ENCODE peak calls at places on chromosomes 3 and 15, in seven cellular contexts. One of them, this sample, is unnamed.

GRCh38 chr3:193909387-193909786 is 226.6 kb upstream of the HES1 start:
- DNase-seq in mesenchymal stem cell: no peak
- DNase-seq in H1: no peak
- DNase-seq in mesendoderm: no peak
- DNase-seq in H9: no peak
- DNase-seq in neuronal stem cell: no peak
- DNase-seq in IMR-90: no peak
- DNase-seq in this sample: no peak

GRCh38 chr3:171001957-171002694 is 24.4 kb downstream of the SLC2A2 start:
- DNase-seq in mesendoderm: no peak
- DNase-seq in mesenchymal stem cell: peak
- DNase-seq in IMR-90: peak
- DNase-seq in H9: no peak
- DNase-seq in neuronal stem cell: no peak
- DNase-seq in H1: no peak
- DNase-seq in this sample: no peak

GRCh38 chr15:43100971-43101370 is 4.9 kb downstream of the UBR1 start:
- DNase-seq in H1: no peak
- DNase-seq in mesenchymal stem cell: no peak
- DNase-seq in neuronal stem cell: no peak
- DNase-seq in mesendoderm: no peak
- DNase-seq in H9: no peak
- DNase-seq in IMR-90: no peak
- DNase-seq in this sample: no peak

GRCh38 chr3:43214616-43215015 is 71.7 kb upstream of the SNRK start:
- DNase-seq in H9: no peak
- DNase-seq in mesenchymal stem cell: peak
- DNase-seq in H1: no peak
- DNase-seq in neuronal stem cell: no peak
- DNase-seq in IMR-90: no peak
- DNase-seq in mesendoderm: no peak
- DNase-seq in this sample: peak

GRCh38 chr3:124260206-124260915 is 268.4 kb upstream of the ROPN1 start:
- DNase-seq in H1: no peak
- DNase-seq in H9: no peak
- DNase-seq in neuronal stem cell: no peak
- DNase-seq in mesenchymal stem cell: peak
- DNase-seq in mesendoderm: peak
- DNase-seq in IMR-90: peak
- DNase-seq in this sample: peak

GRCh38 chr3:97720417-97720816 is 44.1 kb upstream of the ARL6 start:
- DNase-seq in IMR-90: no peak
- DNase-seq in H1: no peak
- DNase-seq in neuronal stem cell: no peak
- DNase-seq in mesendoderm: no peak
- DNase-seq in H9: no peak
- DNase-seq in mesenchymal stem cell: no peak
- DNase-seq in this sample: no peak

GRCh38 chr3:50388021-50388719 is 28.8 kb upstream of the TMEM115 start:
- DNase-seq in H9: peak
- DNase-seq in IMR-90: no peak
- DNase-seq in neuronal stem cell: no peak
- DNase-seq in mesenchymal stem cell: peak
- DNase-seq in mesendoderm: peak
- DNase-seq in H1: no peak
- DNase-seq in this sample: no peak

GRCh38 chr3:178658694-178659315 is 122.6 kb downstream of the KCNMB2 start:
- DNase-seq in IMR-90: no peak
- DNase-seq in mesendoderm: peak
- DNase-seq in mesenchymal stem cell: no peak
- DNase-seq in H1: no peak
- DNase-seq in H9: no peak
- DNase-seq in neuronal stem cell: no peak
- DNase-seq in this sample: peak

DNA sequence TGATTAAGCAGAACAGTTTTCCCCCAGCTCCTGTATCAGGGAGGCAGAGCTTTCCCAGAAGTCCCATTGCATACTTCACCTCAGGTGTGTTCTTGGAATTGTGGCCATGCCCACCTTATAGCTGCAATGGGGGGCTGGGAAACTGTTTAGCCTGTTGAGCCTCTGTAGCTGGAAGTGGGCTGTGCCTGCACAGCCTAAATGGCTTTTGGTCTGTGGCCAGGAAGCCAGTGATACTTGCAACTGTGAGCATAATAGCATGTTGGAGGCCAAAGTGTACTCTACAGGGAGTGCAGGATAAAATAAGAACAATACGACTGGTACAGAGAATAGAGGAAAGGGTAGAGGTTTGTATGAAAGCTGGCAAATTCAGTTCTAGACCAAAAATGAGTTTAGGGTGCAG is 248.5 kb downstream of the PTPRG start:
- DNase-seq in neuronal stem cell: no peak
- DNase-seq in H9: no peak
- DNase-seq in mesenchymal stem cell: no peak
- DNase-seq in mesendoderm: no peak
- DNase-seq in IMR-90: no peak
- DNase-seq in H1: no peak
- DNase-seq in this sample: no peak
- H3K18ac ChIP-seq in neuronal stem cell: no peak
- H3K18ac ChIP-seq in H9: no peak
- H3K18ac ChIP-seq in mesenchymal stem cell: no peak
- H3K18ac ChIP-seq in mesendoderm: no peak
- H3K18ac ChIP-seq in IMR-90: no peak
- H3K18ac ChIP-seq in H1: no peak
- H3K18ac ChIP-seq in this sample: no peak

GRCh38 chr15:85607141-85607806 is 187.5 kb downstream of the KLHL25 start:
- DNase-seq in H1: no peak
- DNase-seq in mesendoderm: no peak
- DNase-seq in H9: no peak
- DNase-seq in IMR-90: peak
- DNase-seq in mesenchymal stem cell: peak
- DNase-seq in neuronal stem cell: no peak
- DNase-seq in this sample: no peak

GRCh38 chr15:85609492-85609891 is 185.2 kb downstream of the KLHL25 start:
- DNase-seq in mesenchymal stem cell: no peak
- DNase-seq in IMR-90: no peak
- DNase-seq in H1: no peak
- DNase-seq in neuronal stem cell: no peak
- DNase-seq in mesendoderm: no peak
- DNase-seq in H9: no peak
- DNase-seq in this sample: peak

GRCh38 chr15:85611361-85611760 is 183.4 kb downstream of the KLHL25 start:
- DNase-seq in H1: no peak
- DNase-seq in mesenchymal stem cell: no peak
- DNase-seq in neuronal stem cell: no peak
- DNase-seq in mesendoderm: no peak
- DNase-seq in IMR-90: no peak
- DNase-seq in H9: no peak
- DNase-seq in this sample: no peak

GRCh38 chr15:85606721-85607120 is 188.0 kb downstream of the KLHL25 start:
- DNase-seq in mesendoderm: no peak
- DNase-seq in H1: no peak
- DNase-seq in IMR-90: no peak
- DNase-seq in neuronal stem cell: no peak
- DNase-seq in mesenchymal stem cell: no peak
- DNase-seq in H9: no peak
- DNase-seq in this sample: no peak

GRCh38 chr15:85607842-85608241 is 186.9 kb downstream of the KLHL25 start:
- DNase-seq in neuronal stem cell: no peak
- DNase-seq in H9: no peak
- DNase-seq in IMR-90: peak
- DNase-seq in mesendoderm: no peak
- DNase-seq in H1: no peak
- DNase-seq in mesenchymal stem cell: peak
- DNase-seq in this sample: peak
- H3K27ac ChIP-seq in neuronal stem cell: no peak
- H3K27ac ChIP-seq in H9: no peak
- H3K27ac ChIP-seq in IMR-90: no peak
- H3K27ac ChIP-seq in mesendoderm: no peak
- H3K27ac ChIP-seq in H1: no peak
- H3K27ac ChIP-seq in mesenchymal stem cell: peak
- H3K27ac ChIP-seq in this sample: no peak

GRCh38 chr15:54345827-54346226 is 367.6 kb downstream of the UNC13C start:
- DNase-seq in H1: no peak
- DNase-seq in neuronal stem cell: no peak
- DNase-seq in IMR-90: no peak
- DNase-seq in mesenchymal stem cell: no peak
- DNase-seq in mesendoderm: no peak
- DNase-seq in H9: no peak
- DNase-seq in this sample: no peak

GRCh38 chr15:54347082-54347827 is 369.0 kb downstream of the UNC13C start:
- DNase-seq in mesendoderm: no peak
- DNase-seq in neuronal stem cell: no peak
- DNase-seq in IMR-90: no peak
- DNase-seq in H1: no peak
- DNase-seq in H9: no peak
- DNase-seq in mesenchymal stem cell: no peak
- DNase-seq in this sample: no peak

GRCh38 chr15:54345301-54345700 is 367.1 kb downstream of the UNC13C start:
- DNase-seq in neuronal stem cell: no peak
- DNase-seq in H1: no peak
- DNase-seq in H9: no peak
- DNase-seq in IMR-90: no peak
- DNase-seq in mesendoderm: no peak
- DNase-seq in mesenchymal stem cell: no peak
- DNase-seq in this sample: no peak
- H3K18ac ChIP-seq in neuronal stem cell: no peak
- H3K18ac ChIP-seq in H1: no peak
- H3K18ac ChIP-seq in H9: no peak
- H3K18ac ChIP-seq in IMR-90: no peak
- H3K18ac ChIP-seq in mesendoderm: no peak
- H3K18ac ChIP-seq in mesenchymal stem cell: no peak
- H3K18ac ChIP-seq in this sample: no peak

GRCh38 chr3:56724580-56725142 is 41.6 kb upstream of the TASOR start:
- DNase-seq in mesendoderm: no peak
- DNase-seq in H9: no peak
- DNase-seq in neuronal stem cell: no peak
- DNase-seq in IMR-90: no peak
- DNase-seq in H1: no peak
- DNase-seq in mesenchymal stem cell: no peak
- DNase-seq in this sample: no peak
- H3K27ac ChIP-seq in mesendoderm: no peak
- H3K27ac ChIP-seq in H9: no peak
- H3K27ac ChIP-seq in neuronal stem cell: no peak
- H3K27ac ChIP-seq in IMR-90: no peak
- H3K27ac ChIP-seq in H1: no peak
- H3K27ac ChIP-seq in mesenchymal stem cell: no peak
- H3K27ac ChIP-seq in this sample: no peak

GRCh38 chr3:182693723-182694122 is 99.6 kb upstream of the ATP11B start:
- DNase-seq in mesendoderm: no peak
- DNase-seq in mesenchymal stem cell: no peak
- DNase-seq in H1: no peak
- DNase-seq in neuronal stem cell: no peak
- DNase-seq in IMR-90: no peak
- DNase-seq in H9: no peak
- DNase-seq in this sample: no peak
- H3K18ac ChIP-seq in mesendoderm: no peak
- H3K18ac ChIP-seq in mesenchymal stem cell: no peak
- H3K18ac ChIP-seq in H1: no peak
- H3K18ac ChIP-seq in neuronal stem cell: no peak
- H3K18ac ChIP-seq in IMR-90: no peak
- H3K18ac ChIP-seq in H9: no peak
- H3K18ac ChIP-seq in this sample: no peak

This sample was measured in trophoblast cell.